ENCODE peak calls at places on chromosomes 2 and 18, in five cellular contexts. M is GM23338, W is SK-N-SH, X is GM12878, U is HepG2. B is an unnamed sample.

GRCh38 chr2:217398860-217399259 is 539.0 kb upstream of the TNP1 start:
- DNase-seq in M (no peak), W (peak; percentile 10), X (no peak), U (no peak), B (no peak)

GRCh38 chr2:161004379-161004778 is 155.8 kb upstream of the TANK start:
- DNase-seq in M (peak; percentile 40), W (peak; percentile 28), X (no peak), U (no peak), B (peak; percentile 22)

GRCh38 chr2:163515836-163516235 is 220.0 kb downstream of the FIGN start:
- DNase-seq in M (no peak), W (no peak), X (no peak), U (no peak), B (no peak)

GRCh38 chr2:105052773-105053172 is 14.9 kb downstream of the MRPS9 start:
- DNase-seq in M (no peak), W (no peak), X (no peak), U (peak; percentile 74), B (peak; percentile 5)

GRCh38 chr2:128868686-128869551 is 550.3 kb upstream of the HS6ST1 start:
- DNase-seq in M (no peak), W (no peak), X (no peak), U (no peak), B (no peak)

GRCh38 chr2:37387143-37387835 is 42.9 kb downstream of the QPCT start:
- DNase-seq in M (no peak), W (peak; percentile 29), X (no peak), U (no peak), B (no peak)

GRCh38 chr18:8190980-8191379 is 418.3 kb upstream of the RAB12 start:
- DNase-seq in M (no peak), W (no peak), X (no peak), U (no peak), B (no peak)

GRCh38 chr2:48617618-48618017 is at the start of gene GTF2A1L:
- DNase-seq in M (no peak), W (no peak), X (no peak), U (no peak), B (no peak)

GRCh38 chr2:20224716-20225293 is at the start of gene SDC1:
- DNase-seq in M (peak; percentile 76), W (peak; percentile 96), X (no peak), U (no peak), B (peak; percentile 47)

GRCh38 chr2:10305715-10306114 is 3.0 kb downstream of the HPCAL1 start:
- DNase-seq in M (peak; percentile 63), W (no peak), X (no peak), U (peak; percentile 60), B (no peak)

GRCh38 chr2:84676295-84676694 is 160.0 kb downstream of the DNAH6 start:
- DNase-seq in M (no peak), W (no peak), X (no peak), U (no peak), B (no peak)

GRCh38 chr2:166388488-166389070 is 12.8 kb upstream of the SCN9A start:
- DNase-seq in M (no peak), W (no peak), X (no peak), U (no peak), B (peak; percentile 98)

GRCh38 chr2:224561234-224562005 is 23.7 kb downstream of the CUL3 start:
- DNase-seq in M (no peak), W (no peak), X (peak; percentile 50), U (no peak), B (no peak)

GRCh38 chr2:39160982-39161381 is 40.1 kb upstream of the SOS1 start:
- DNase-seq in M (no peak), W (no peak), X (no peak), U (no peak), B (no peak)

GRCh38 chr2:216242365-216242764 is 129.9 kb downstream of the MARCHF4 start:
- DNase-seq in M (peak; percentile 18), W (peak; percentile 29), X (no peak), U (no peak), B (no peak)

GRCh38 chr2:182915369-182916326 is 49.2 kb upstream of the FRZB start:
- DNase-seq in M (no peak), W (no peak), X (no peak), U (no peak), B (no peak)

GRCh38 chr2:38099096-38099997 is 23.4 kb upstream of the CYP1B1 start:
- DNase-seq in M (peak; percentile 73), W (no peak), X (no peak), U (no peak), B (no peak)

GRCh38 chr2:62586981-62587380 is 81.0 kb upstream of the TMEM17 start:
- DNase-seq in M (no peak), W (no peak), X (peak; percentile 32), U (no peak), B (no peak)

GRCh38 chr2:98165516-98166071 is 78.6 kb downstream of the VWA3B start:
- DNase-seq in M (no peak), W (no peak), X (no peak), U (no peak), B (no peak)

GRCh38 chr2:219126555-219126954 is 34.1 kb downstream of the NHEJ1 start:
- DNase-seq in M (no peak), W (no peak), X (no peak), U (peak; percentile 78), B (no peak)

DNA sequence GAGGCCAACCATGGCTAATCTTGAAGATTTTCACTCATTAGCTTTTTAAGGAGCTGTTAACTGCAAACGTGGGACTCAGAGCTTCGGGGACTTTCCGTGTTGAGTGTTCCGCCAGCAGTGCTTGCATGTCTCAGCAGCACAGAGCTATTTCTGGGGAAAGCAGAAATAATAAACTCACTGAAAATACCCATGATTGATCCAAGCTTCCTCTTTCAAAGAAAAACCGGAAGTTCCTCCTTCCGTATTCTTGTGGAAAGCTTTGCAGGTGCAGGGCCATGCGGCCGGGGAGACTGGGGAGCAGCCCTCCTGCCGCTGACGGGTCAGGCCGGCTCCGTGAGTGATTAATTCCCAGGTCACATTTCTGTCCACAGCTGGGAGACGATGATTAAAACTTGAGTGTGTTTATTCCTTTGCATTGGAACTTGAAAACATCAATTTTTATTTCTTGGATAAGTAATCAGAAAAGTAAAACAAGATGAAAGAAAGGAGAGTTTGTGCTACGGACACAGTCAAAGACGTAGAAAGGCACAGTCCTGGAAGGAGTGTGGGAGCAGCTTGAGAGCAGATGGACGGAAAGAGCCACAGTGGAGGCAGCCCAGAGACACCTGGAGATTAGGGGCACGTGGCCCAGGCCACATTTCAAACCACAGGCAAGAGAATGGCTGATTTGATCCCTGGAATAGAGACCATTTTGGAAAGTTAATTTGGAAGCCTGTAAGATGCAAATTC is 54.2 kb upstream of the CTDP1 start:
- DNase-seq in M (no peak), W (no peak), X (peak; percentile 79), U (no peak), B (peak; percentile 46)
- TF ChIP-seq POLR2AphosphoS5 in M (no peak), W (no peak), X (no peak), U (no peak), B (no peak)

DNA sequence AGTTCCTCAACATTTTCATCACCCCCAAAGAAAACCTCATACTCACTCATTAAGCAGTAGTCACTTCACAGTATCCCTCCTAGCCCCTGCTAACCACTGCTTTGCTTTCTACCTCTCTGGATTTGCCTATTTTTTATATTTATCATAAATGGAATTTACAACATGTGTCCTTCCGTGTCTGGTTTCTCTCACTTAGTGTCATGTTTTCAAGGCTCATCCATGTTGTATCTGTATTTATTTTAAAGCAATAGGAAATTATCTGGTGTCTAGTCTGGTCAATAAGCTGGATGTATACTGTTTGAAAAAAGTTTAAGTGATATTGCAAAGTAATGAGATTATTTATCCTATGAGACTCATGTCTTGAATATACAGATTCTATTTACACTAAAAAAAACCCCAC is 77.8 kb upstream of the GLS start:
- DNase-seq in M (no peak), W (no peak), X (no peak), U (no peak), B (no peak)
- H3K79me2 ChIP-seq in M (no peaks in the 10 kb centered on the region), W (no peaks in the 10 kb centered on the region), X (no peaks in the 10 kb centered on the region), U (peaks cover 11% of the 10 kb centered on the region), B (no peaks in the 10 kb centered on the region)

GRCh38 chr18:36187138-36187825 is at the start of gene MOCOS:
- DNase-seq in M (peak; percentile 88), W (peak; percentile 92), X (no peak), U (peak; percentile 68), B (peak; percentile 39)
- TF ChIP-seq POLR2AphosphoS5 in M (peak; percentile 77), W (peak; percentile 72), X (no peak), U (peak; percentile 44), B (peak; percentile 24)

GRCh38 chr2:235698028-235698427 is 204.2 kb downstream of the AGAP1 start:
- DNase-seq in M (no peak), W (no peak), X (no peak), U (no peak), B (no peak)
- H3K79me2 ChIP-seq in M (peaks cover 96% of the 10 kb centered on the region), W (peaks cover 19% of the 10 kb centered on the region), X (no peaks in the 10 kb centered on the region), U (peaks cover 56% of the 10 kb centered on the region), B (no peaks in the 10 kb centered on the region)

GRCh38 chr2:179741317-179741716 is 120.1 kb downstream of the ZNF385B start:
- DNase-seq in M (no peak), W (no peak), X (no peak), U (no peak), B (no peak)
- TF ChIP-seq POLR2AphosphoS5 in M (no peak), W (no peak), X (no peak), U (no peak), B (no peak)

GRCh38 chr2:241149925-241150659 is at the start of gene PPP1R7:
- DNase-seq in M (peak; percentile 98), W (peak; percentile 98), X (peak; percentile 76), U (peak; percentile 94), B (peak; percentile 95)
- H3K79me2 ChIP-seq in M (peaks cover 58% of the 10 kb centered on the region), W (peaks cover 29% of the 10 kb centered on the region), X (peaks cover 46% of the 10 kb centered on the region), U (peaks cover 22% of the 10 kb centered on the region), B (peaks cover 13% of the 10 kb centered on the region)

B was measured in endothelial cell of umbilical vein.